ENCODE peak calls at places on chromosomes 13 and 19, in seven cellular contexts. Y is PC-3, W is DND-41, B is mucosa of descending colon, T is sigmoid colon, C is neural progenitor cell, L is uterus. J is an unnamed sample.
A peak's percentile ranks its signal among the peaks of the same experiment; 100 is the strongest.

GRCh38 chr13:75798353-75799245 is 162.5 kb downstream of the LMO7 start:
- DNase-seq in Y (peak; percentile 85), W (no peak), B (peak; percentile 33), T (no peak), C (no peak), L (no peak), J (no peak)

GRCh38 chr13:98141938-98142426 is 912 bp upstream of the FARP1 start:
- DNase-seq in Y (no peak), W (no peak), B (peak; percentile 23), T (peak; percentile 72), C (peak; percentile 69), L (no peak), J (peak; percentile 25)

GRCh38 chr13:48506092-48506701 is 26.7 kb downstream of the RCBTB2 start:
- DNase-seq in Y (no peak), W (peak; percentile 49), B (no peak), T (no peak), C (no peak), L (no peak), J (peak; percentile 33)

GRCh38 chr19:39824143-39825092 is 9.5 kb downstream of the DYRK1B start:
- DNase-seq in Y (peak; percentile 87), W (peak; percentile 92), B (peak; percentile 91), T (peak; percentile 96), C (peak; percentile 96), L (peak; percentile 89), J (peak; percentile 79)

GRCh38 chr13:94115054-94115453 is 364.4 kb downstream of the DCT start:
- DNase-seq in Y (peak; percentile 2), W (no peak), B (no peak), T (no peak), C (no peak), L (no peak), J (no peak)

GRCh38 chr13:21528616-21529015 is 69.5 kb upstream of the ZDHHC20 start:
- DNase-seq in Y (peak; percentile 4), W (no peak), B (no peak), T (no peak), C (no peak), L (no peak), J (no peak)

GRCh38 chr13:20190481-20191310 is 2.0 kb downstream of the GJB2 start:
- DNase-seq in Y (peak; percentile 89), W (no peak), B (no peak), T (no peak), C (no peak), L (no peak), J (no peak)

GRCh38 chr19:35845215-35846037 is 6.9 kb downstream of the NPHS1 start:
- DNase-seq in Y (peak; percentile 11), W (no peak), B (peak; percentile 54), T (no peak), C (peak; percentile 49), L (no peak), J (no peak)

GRCh38 chr13:36919206-36919832 is 719 bp downstream of the SMAD9 start:
- DNase-seq in Y (peak; percentile 8), W (no peak), B (peak; percentile 35), T (peak; percentile 68), C (peak; percentile 76), L (peak; percentile 34), J (peak; percentile 29)

GRCh38 chr13:42377640-42378382 is 105.9 kb downstream of the AKAP11 start:
- DNase-seq in Y (no peak), W (peak; percentile 41), B (no peak), T (no peak), C (no peak), L (no peak), J (no peak)

GRCh38 chr19:12660980-12661379 is 5.6 kb downstream of the MAN2B1 start:
- DNase-seq in Y (no peak), W (no peak), B (no peak), T (no peak), C (no peak), L (no peak), J (no peak)

GRCh38 chr13:80030491-80030890 is 310.4 kb downstream of the SPRY2 start:
- DNase-seq in Y (peak; percentile 88), W (no peak), B (peak; percentile 57), T (no peak), C (peak; percentile 16), L (no peak), J (no peak)

GRCh38 chr19:8302357-8302691 is 5.8 kb downstream of the CD320 start:
- DNase-seq in Y (no peak), W (no peak), B (no peak), T (peak; percentile 65), C (no peak), L (peak; percentile 11), J (peak; percentile 73)

GRCh38 chr13:45055198-45055901 is 65.0 kb upstream of the GTF2F2 start:
- DNase-seq in Y (peak; percentile 93), W (no peak), B (peak; percentile 29), T (peak; percentile 66), C (no peak), L (peak; percentile 49), J (no peak)

GRCh38 chr13:99651016-99651415 is 149.7 kb downstream of the TM9SF2 start:
- DNase-seq in Y (no peak), W (no peak), B (no peak), T (no peak), C (no peak), L (no peak), J (no peak)

GRCh38 chr13:104140557-104140956 is 1074.3 kb upstream of the SLC10A2 start:
- DNase-seq in Y (peak; percentile 55), W (no peak), B (no peak), T (no peak), C (no peak), L (no peak), J (no peak)

GRCh38 chr19:43780706-43781525 is at the start of gene KCNN4:
- DNase-seq in Y (peak; percentile 77), W (no peak), B (peak; percentile 79), T (no peak), C (no peak), L (no peak), J (no peak)

GRCh38 chr13:68304287-68304893 is 1074.3 kb upstream of the PCDH9 start:
- DNase-seq in Y (peak; percentile 61), W (no peak), B (peak; percentile 23), T (no peak), C (peak; percentile 35), L (no peak), J (no peak)

GRCh38 chr19:37136118-37136517 is 36.4 kb downstream of the ZNF585A start:
- DNase-seq in Y (no peak), W (no peak), B (no peak), T (no peak), C (no peak), L (no peak), J (no peak)

GRCh38 chr19:6464070-6464873 is at the start of gene CRB3:
- DNase-seq in Y (peak; percentile 93), W (no peak), B (peak; percentile 99), T (no peak), C (peak; percentile 53), L (no peak), J (no peak)

GRCh38 chr13:50400930-50401553 is 385.8 kb downstream of the KCNRG start:
- DNase-seq in Y (no peak), W (no peak), B (no peak), T (no peak), C (no peak), L (no peak), J (no peak)
- TF ChIP-seq CTCF in Y (no peak), W (no peak), B (no peak), T (no peak), C (no peak), L (no peak), J (no peak)

DNA sequence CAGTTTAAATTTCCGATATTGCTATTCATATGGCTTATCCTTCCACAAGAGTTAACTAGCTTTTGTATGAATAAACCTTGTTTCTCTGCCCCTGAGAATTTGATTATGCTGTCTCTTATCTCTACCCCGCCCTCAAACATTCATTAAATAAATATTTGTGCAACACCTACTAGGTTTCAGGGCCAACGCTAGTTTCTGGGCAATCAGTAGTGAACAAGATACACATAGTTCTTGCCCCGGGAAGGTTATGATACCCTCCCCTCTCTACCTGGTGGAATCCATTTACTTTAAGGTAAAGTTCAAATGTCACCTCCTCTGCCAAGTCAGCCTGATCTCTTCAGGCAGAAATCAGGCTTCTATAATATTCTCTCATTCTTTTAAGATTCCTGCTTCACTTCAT is 16.6 kb upstream of the USP12 start:
- DNase-seq in Y (no peak), W (no peak), B (no peak), T (no peak), C (no peak), L (no peak), J (no peak)
- H3K4me3 ChIP-seq in Y (no peak overlapping the region), W (no peak overlapping the region), B (no peak overlapping the region), T (no peak overlapping the region), C (no peak overlapping the region), L (no peak overlapping the region), J (no peak overlapping the region)

GRCh38 chr19:33392341-33393285 is 19.1 kb downstream of the CEBPG start:
- DNase-seq in Y (no peak), W (no peak), B (peak; percentile 49), T (peak; percentile 67), C (no peak), L (peak; percentile 27), J (no peak)
- H3K4me1 ChIP-seq in Y (no peaks in the 10 kb centered on the region), W (no peaks in the 10 kb centered on the region), B (peaks cover 50% of the 10 kb centered on the region), T (peaks cover 94% of the 10 kb centered on the region), C (no peaks in the 10 kb centered on the region), L (peaks cover 8% of the 10 kb centered on the region), J (peaks cover 99% of the 10 kb centered on the region)

DNA sequence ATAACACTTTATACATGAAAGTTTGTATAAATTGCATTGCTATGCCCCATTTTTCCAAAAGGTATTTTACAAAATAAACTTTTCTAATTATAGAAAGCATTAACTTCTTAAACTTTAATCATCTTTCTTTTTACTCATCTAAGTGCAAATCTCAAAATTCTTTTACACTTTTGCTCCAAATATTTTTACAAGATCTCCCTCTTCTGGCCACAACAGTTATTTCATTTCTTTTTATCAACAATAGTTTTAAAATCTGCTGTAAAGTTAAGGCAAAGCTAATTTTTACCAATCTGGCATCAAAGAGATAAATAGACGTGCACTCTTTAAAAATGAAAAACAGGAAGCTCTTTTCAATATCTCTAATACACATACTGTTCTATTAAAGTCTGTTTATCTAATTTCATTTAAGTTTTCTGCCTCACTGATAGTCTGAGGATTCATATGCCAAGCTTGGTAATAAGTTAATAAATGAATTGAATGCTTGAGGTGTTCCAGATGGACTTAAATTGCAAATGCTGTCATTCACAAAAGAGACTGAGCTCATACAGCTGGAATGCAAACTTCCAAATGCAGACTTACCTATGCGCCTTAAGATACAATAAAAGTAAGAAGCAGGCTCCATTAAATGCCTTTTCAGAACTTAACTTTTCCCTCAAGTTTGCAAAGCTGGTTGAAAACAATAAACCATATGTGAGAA is 583.0 kb upstream of the ATXN8OS start:
- DNase-seq in Y (peak; percentile 23), W (no peak), B (no peak), T (no peak), C (no peak), L (no peak), J (no peak)
- TF ChIP-seq CTCF in Y (peak; percentile 49), W (peak; percentile 29), B (no peak), T (no peak), C (peak; percentile 58), L (no peak), J (no peak)

GRCh38 chr13:114129649-114130062 is 2.8 kb downstream of the RASA3 start:
- DNase-seq in Y (no peak), W (peak; percentile 54), B (no peak), T (peak; percentile 40), C (no peak), L (no peak), J (no peak)
- H3K4me3 ChIP-seq in Y (peak overlapping the region; percentile 69), W (no peak overlapping the region), B (no peak overlapping the region), T (no peak overlapping the region), C (no peak overlapping the region), L (no peak overlapping the region), J (peak overlapping the region; percentile 37)